ENCODE peak calls at places on chromosomes 16 and 17, in five cellular contexts. D is mesenchymal stem cell, J is uterus, Y is hepatocyte, A is GM23248. G is an unnamed sample. For H3K4me1, the result is how much of the 10 kb centered on the place peaks cover.

GRCh38 chr17:63842173-63842539 is 329 bp downstream of the SMARCD2 start:
- DNase-seq in Y (no peak), A (no peak), J (peak), D (peak), G (peak)

GRCh38 chr17:32912218-32912897 is 15.6 kb upstream of the TMEM98 start:
- DNase-seq in A (peak), Y (peak), D (peak), J (peak), G (no peak)

GRCh38 chr16:57810197-57811024 is 8.1 kb upstream of the KIFC3 start:
- DNase-seq in A (peak), D (peak), Y (peak), J (peak), G (no peak)

GRCh38 chr16:74774223-74775139 is at the start of gene FA2H:
- DNase-seq in A (peak), D (peak), Y (peak), J (peak), G (peak)

GRCh38 chr17:49495842-49496182 is 719 bp downstream of the NGFR start:
- DNase-seq in A (no peak), Y (no peak), J (no peak), D (no peak), G (no peak)

GRCh38 chr16:85988723-85989313 is 89.9 kb downstream of the IRF8 start:
- DNase-seq in A (no peak), Y (no peak), J (no peak), D (no peak), G (no peak)

GRCh38 chr17:45649796-45650195 is 134.3 kb upstream of the CRHR1 start:
- DNase-seq in Y (no peak), J (no peak), A (no peak), D (no peak), G (no peak)

GRCh38 chr16:81600275-81600674 is 155.7 kb downstream of the CMIP start:
- DNase-seq in Y (peak), J (no peak), A (peak), D (peak), G (peak)

GRCh38 chr16:3157229-3158013 is 22.6 kb downstream of the ZNF213 start:
- DNase-seq in Y (peak), D (peak), J (peak), A (peak), G (peak)

GRCh38 chr17:29583324-29584248 is 5.9 kb downstream of the GIT1 start:
- DNase-seq in A (no peak), Y (no peak), D (no peak), J (peak), G (no peak)

GRCh38 chr17:12667299-12667958 is 1.7 kb downstream of the MYOCD start:
- DNase-seq in A (peak), J (peak), Y (peak), D (peak), G (no peak)

GRCh38 chr17:36931697-36932382 is 5.4 kb upstream of the LHX1 start:
- DNase-seq in J (no peak), Y (no peak), D (no peak), A (no peak), G (no peak)

GRCh38 chr17:58533616-58534188 is 19.3 kb upstream of the MTMR4 start:
- DNase-seq in A (no peak), Y (no peak), D (no peak), J (no peak), G (no peak)

GRCh38 chr16:6020162-6020980 is 922.8 kb upstream of the EEF2KMT start:
- DNase-seq in A (no peak), Y (no peak), D (no peak), J (no peak), G (no peak)

GRCh38 chr16:14070555-14070876 is 603 bp upstream of the MRTFB start:
- DNase-seq in J (no peak), A (no peak), D (no peak), Y (no peak), G (no peak)

GRCh38 chr17:56545056-56545455 is 48.4 kb upstream of the NOG start:
- DNase-seq in J (no peak), Y (no peak), D (no peak), A (no peak), G (no peak)

GRCh38 chr16:49706620-49707355 is 149.1 kb downstream of the ZNF423 start:
- DNase-seq in A (no peak), Y (no peak), J (no peak), D (no peak), G (no peak)

GRCh38 chr16:29849505-29849904 is 13.5 kb downstream of the CDIPT start:
- DNase-seq in A (no peak), D (no peak), Y (peak), J (no peak), G (no peak)

GRCh38 chr17:57911834-57912673 is 43.2 kb downstream of the CUEDC1 start:
- DNase-seq in J (peak), D (no peak), A (peak), Y (no peak), G (peak)

GRCh38 chr17:1108560-1108809 is 71.3 kb downstream of the ABR start:
- DNase-seq in J (peak), Y (peak), A (no peak), D (peak), G (no peak)

GRCh38 chr16:56421976-56422669 is 3.2 kb downstream of the AMFR start:
- DNase-seq in D (no peak), J (no peak), A (no peak), Y (no peak), G (no peak)

GRCh38 chr17:8173056-8173870 is 2.9 kb downstream of the TMEM107 start:
- DNase-seq in J (peak), Y (peak), D (peak), A (peak), G (peak)

GRCh38 chr16:9134306-9134705 is 42.9 kb downstream of the HAPSTR1 start:
- DNase-seq in J (no peak), D (no peak), Y (no peak), A (no peak), G (no peak)

GRCh38 chr16:52747196-52747595 is 200.3 kb upstream of the TOX3 start:
- DNase-seq in A (no peak), D (no peak), Y (no peak), J (no peak), G (no peak)

GRCh38 chr17:16440814-16441629 is 25.7 kb downstream of the TRPV2 start:
- DNase-seq in Y (no peak), A (peak), J (no peak), D (no peak), G (no peak)

GRCh38 chr16:73056911-73057310 is 9.0 kb upstream of the ZFHX3 start:
- DNase-seq in Y (peak), D (no peak), A (no peak), J (no peak), G (no peak)

GRCh38 chr16:81455720-81456494 is 11.3 kb downstream of the CMIP start:
- DNase-seq in A (no peak), D (no peak), J (no peak), Y (no peak), G (no peak)

GRCh38 chr17:6610011-6610410 is 30.5 kb downstream of the KIAA0753 start:
- DNase-seq in D (no peak), Y (no peak), A (no peak), J (no peak), G (no peak)

GRCh38 chr17:8473451-8474192 is 37.9 kb downstream of the NDEL1 start:
- DNase-seq in J (no peak), D (no peak), Y (no peak), A (no peak), G (no peak)

GRCh38 chr17:71993363-71993762 is 127.5 kb upstream of the SOX9 start:
- DNase-seq in Y (no peak), J (no peak), D (no peak), A (no peak), G (no peak)

GRCh38 chr16:3774156-3774767 is 56.9 kb upstream of the TRAP1 start:
- DNase-seq in A (peak), Y (no peak), D (no peak), J (no peak), G (peak)

GRCh38 chr17:59154335-59154720 is 658 bp downstream of the SKA2 start:
- DNase-seq in Y (peak), A (peak), J (peak), D (peak), G (peak)

GRCh38 chr17:704111-704864 is 10.4 kb downstream of the VPS53 start:
- DNase-seq in Y (no peak), J (no peak), D (peak), A (no peak), G (no peak)

GRCh38 chr16:80932725-80933124 is 74.0 kb downstream of the CMC2 start:
- DNase-seq in A (peak), Y (no peak), D (peak), J (peak), G (no peak)

GRCh38 chr16:75241412-75241811 is 10.0 kb downstream of the BCAR1 start:
- DNase-seq in D (no peak), J (no peak), Y (no peak), A (no peak), G (no peak)

GRCh38 chr16:77307764-77308561 is 108.8 kb downstream of the SYCE1L start:
- DNase-seq in A (peak), D (peak), Y (peak), J (no peak), G (no peak)

GRCh38 chr16:66490774-66491715 is 58.9 kb downstream of the TK2 start:
- DNase-seq in J (peak), Y (no peak), A (no peak), D (no peak), G (no peak)
- H3K4me1 ChIP-seq in J (under half), Y (under half), A (under half), D (under half), G (under half)

DNA sequence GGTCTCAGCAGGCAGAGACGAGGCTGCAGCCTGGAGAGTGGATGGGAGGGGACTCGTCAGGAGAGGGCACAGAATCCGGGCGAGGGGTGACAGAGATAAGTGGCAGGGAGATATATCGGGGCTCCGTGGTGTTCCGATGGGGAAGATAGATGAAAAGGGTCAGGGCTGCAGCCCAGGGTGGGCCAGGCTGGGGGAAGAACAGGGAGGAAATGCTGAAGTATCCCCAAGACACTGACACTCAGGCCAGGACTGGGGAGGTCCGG is 2.1 kb downstream of the LGALS3BP start:
- DNase-seq in A (no peak), D (no peak), J (no peak), Y (no peak), G (no peak)
- H3K4me3 ChIP-seq in A (no peak), D (peak), J (no peak), Y (no peak), G (peak)

GRCh38 chr16:48433116-48433848 is 48.1 kb upstream of the SIAH1 start:
- DNase-seq in D (no peak), A (no peak), Y (no peak), J (no peak), G (no peak)
- H3K4me1 ChIP-seq in D (under half), A (under half), Y (under half), J (under half), G (under half)

DNA sequence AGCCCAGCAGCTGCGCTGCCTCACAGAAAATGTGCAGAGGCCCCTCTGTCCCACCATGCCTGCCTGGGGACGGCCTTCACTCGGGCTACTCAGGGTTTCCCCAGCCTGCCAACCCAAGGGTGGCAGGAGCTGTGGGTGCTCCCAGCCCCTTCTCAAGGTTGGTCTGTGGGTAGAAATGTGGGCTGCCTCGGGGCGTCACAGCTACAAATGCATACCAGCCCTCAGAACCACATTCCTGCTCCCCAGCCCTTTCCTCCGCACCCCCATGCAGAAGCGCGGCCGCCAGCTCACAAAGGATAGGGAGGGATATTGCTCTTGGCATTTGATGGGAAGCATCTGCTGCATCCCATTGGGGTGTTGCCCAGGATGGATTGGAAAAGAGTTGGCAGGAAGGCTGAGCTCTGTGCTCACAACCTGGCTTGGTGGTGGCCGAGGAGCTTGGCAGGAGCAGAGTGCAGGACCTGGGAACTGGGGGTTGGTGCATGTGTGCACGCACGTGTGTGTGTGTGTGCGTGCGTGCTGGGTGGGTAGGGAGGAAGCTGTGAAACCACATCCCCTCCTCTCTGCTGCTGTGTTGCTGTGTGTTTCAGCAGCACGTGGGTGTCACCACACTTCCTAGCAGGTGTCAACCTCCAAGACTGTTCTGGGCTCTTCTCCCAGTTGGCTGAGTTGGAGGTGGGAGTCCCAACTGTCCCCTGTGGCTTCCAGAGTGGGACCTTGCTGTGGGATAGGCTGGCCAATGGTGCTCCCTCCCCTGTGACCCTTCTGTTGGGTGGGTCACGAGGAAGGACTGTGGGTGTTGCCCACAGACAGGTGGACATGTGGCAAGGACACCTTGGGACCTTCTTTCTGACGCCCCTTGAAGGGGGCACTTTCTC is 304.5 kb downstream of the SEC14L1 start:
- DNase-seq in Y (no peak), A (peak), D (no peak), J (peak), G (no peak)
- H3K4me3 ChIP-seq in Y (no peak), A (no peak), D (peak), J (no peak), G (no peak)

GRCh38 chr17:61379457-61380216 is 20.0 kb upstream of the TBX2 start:
- DNase-seq in D (no peak), A (no peak), J (no peak), Y (no peak), G (no peak)
- H3K4me1 ChIP-seq in D (under half), A (under half), J (under half), Y (under half), G (half or more)

GRCh38 chr17:39118674-39119419 is 32.6 kb downstream of the PLXDC1 start:
- DNase-seq in J (no peak), A (no peak), Y (no peak), D (no peak), G (no peak)
- H3K4me3 ChIP-seq in J (no peak), A (no peak), Y (no peak), D (no peak), G (no peak)

GRCh38 chr17:81418710-81419332 is 23.6 kb downstream of the BAHCC1 start:
- DNase-seq in A (peak), J (no peak), Y (no peak), D (peak), G (no peak)

GRCh38 chr17:81419333-81419885 is 24.2 kb downstream of the BAHCC1 start:
- DNase-seq in J (peak), Y (peak), A (peak), D (peak), G (peak)

GRCh38 chr17:81419886-81420768 is 24.9 kb downstream of the BAHCC1 start:
- DNase-seq in D (peak), J (peak), A (peak), Y (no peak), G (no peak)

GRCh38 chr17:81422776-81423697 is 27.8 kb downstream of the BAHCC1 start:
- DNase-seq in D (peak), Y (peak), J (peak), A (peak), G (peak)

GRCh38 chr17:81420769-81421462 is 25.7 kb downstream of the BAHCC1 start:
- DNase-seq in A (peak), D (no peak), J (peak), Y (no peak), G (no peak)
- H3K4me1 ChIP-seq in A (half or more), D (half or more), J (half or more), Y (under half), G (under half)